ENCODE peak calls at places on chromosomes 11 and 22, in eight cellular contexts. One of them, this sample, is unnamed.

GRCh38 chr11:124961972-124962609 is 8.1 kb downstream of the CCDC15 start:
- DNase-seq in H7: peak
- DNase-seq in stimulated activated naive CD8-positive, alpha-beta T cell treated with anti-CD3 and anti-CD28 coated beads, Interleukin-15, Interleukin-2, amounts not matched to agents 100 U/mL and 50 U/mL, for 24 hours: no peak
- DNase-seq in T-helper 2 cell: peak
- DNase-seq in neural crest cell: no peak
- DNase-seq in A549: peak
- DNase-seq in stimulated activated CD4-positive, alpha-beta T cell treated with anti-CD3 and anti-CD28 coated beads, Interleukin-1b, Interleukin-23, amount 100 ng/mL, for 24 hours: no peak
- DNase-seq in activated CD4-positive, CD25-positive, alpha-beta regulatory T cell treated with anti-CD3 and anti-CD28 coated beads, Interleukin-2, amount 50 U/mL, for 16 hours: no peak
- DNase-seq in this sample: no peak

GRCh38 chr22:36160499-36160942 is at the start of gene APOL3:
- DNase-seq in H7: no peak
- DNase-seq in stimulated activated naive CD8-positive, alpha-beta T cell treated with anti-CD3 and anti-CD28 coated beads, Interleukin-15, Interleukin-2, amounts not matched to agents 100 U/mL and 50 U/mL, for 24 hours: peak
- DNase-seq in T-helper 2 cell: peak
- DNase-seq in neural crest cell: no peak
- DNase-seq in A549: no peak
- DNase-seq in stimulated activated CD4-positive, alpha-beta T cell treated with anti-CD3 and anti-CD28 coated beads, Interleukin-1b, Interleukin-23, amount 100 ng/mL, for 24 hours: peak
- DNase-seq in activated CD4-positive, CD25-positive, alpha-beta regulatory T cell treated with anti-CD3 and anti-CD28 coated beads, Interleukin-2, amount 50 U/mL, for 16 hours: no peak
- DNase-seq in this sample: peak

GRCh38 chr22:46794491-46794890 is 32.0 kb downstream of the TBC1D22A start:
- DNase-seq in H7: no peak
- DNase-seq in stimulated activated naive CD8-positive, alpha-beta T cell treated with anti-CD3 and anti-CD28 coated beads, Interleukin-15, Interleukin-2, amounts not matched to agents 100 U/mL and 50 U/mL, for 24 hours: no peak
- DNase-seq in T-helper 2 cell: no peak
- DNase-seq in neural crest cell: no peak
- DNase-seq in A549: no peak
- DNase-seq in stimulated activated CD4-positive, alpha-beta T cell treated with anti-CD3 and anti-CD28 coated beads, Interleukin-1b, Interleukin-23, amount 100 ng/mL, for 24 hours: no peak
- DNase-seq in activated CD4-positive, CD25-positive, alpha-beta regulatory T cell treated with anti-CD3 and anti-CD28 coated beads, Interleukin-2, amount 50 U/mL, for 16 hours: no peak
- DNase-seq in this sample: no peak

GRCh38 chr22:32720924-32721323 is 80.6 kb upstream of the TIMP3 start:
- DNase-seq in H7: no peak
- DNase-seq in stimulated activated naive CD8-positive, alpha-beta T cell treated with anti-CD3 and anti-CD28 coated beads, Interleukin-15, Interleukin-2, amounts not matched to agents 100 U/mL and 50 U/mL, for 24 hours: no peak
- DNase-seq in T-helper 2 cell: no peak
- DNase-seq in neural crest cell: no peak
- DNase-seq in A549: no peak
- DNase-seq in stimulated activated CD4-positive, alpha-beta T cell treated with anti-CD3 and anti-CD28 coated beads, Interleukin-1b, Interleukin-23, amount 100 ng/mL, for 24 hours: no peak
- DNase-seq in activated CD4-positive, CD25-positive, alpha-beta regulatory T cell treated with anti-CD3 and anti-CD28 coated beads, Interleukin-2, amount 50 U/mL, for 16 hours: no peak
- DNase-seq in this sample: no peak

GRCh38 chr11:61959678-61960077 is 7.8 kb downstream of the FTH1 start:
- DNase-seq in H7: peak
- DNase-seq in stimulated activated naive CD8-positive, alpha-beta T cell treated with anti-CD3 and anti-CD28 coated beads, Interleukin-15, Interleukin-2, amounts not matched to agents 100 U/mL and 50 U/mL, for 24 hours: no peak
- DNase-seq in T-helper 2 cell: no peak
- DNase-seq in neural crest cell: no peak
- DNase-seq in A549: no peak
- DNase-seq in stimulated activated CD4-positive, alpha-beta T cell treated with anti-CD3 and anti-CD28 coated beads, Interleukin-1b, Interleukin-23, amount 100 ng/mL, for 24 hours: no peak
- DNase-seq in activated CD4-positive, CD25-positive, alpha-beta regulatory T cell treated with anti-CD3 and anti-CD28 coated beads, Interleukin-2, amount 50 U/mL, for 16 hours: no peak
- DNase-seq in this sample: no peak

GRCh38 chr11:10803676-10804075 is 5.0 kb downstream of the EIF4G2 start:
- DNase-seq in H7: no peak
- DNase-seq in stimulated activated naive CD8-positive, alpha-beta T cell treated with anti-CD3 and anti-CD28 coated beads, Interleukin-15, Interleukin-2, amounts not matched to agents 100 U/mL and 50 U/mL, for 24 hours: no peak
- DNase-seq in T-helper 2 cell: no peak
- DNase-seq in neural crest cell: no peak
- DNase-seq in A549: no peak
- DNase-seq in stimulated activated CD4-positive, alpha-beta T cell treated with anti-CD3 and anti-CD28 coated beads, Interleukin-1b, Interleukin-23, amount 100 ng/mL, for 24 hours: no peak
- DNase-seq in activated CD4-positive, CD25-positive, alpha-beta regulatory T cell treated with anti-CD3 and anti-CD28 coated beads, Interleukin-2, amount 50 U/mL, for 16 hours: no peak
- DNase-seq in this sample: no peak

GRCh38 chr22:46946383-46946965 is 184.0 kb downstream of the TBC1D22A start:
- DNase-seq in H7: no peak
- DNase-seq in stimulated activated naive CD8-positive, alpha-beta T cell treated with anti-CD3 and anti-CD28 coated beads, Interleukin-15, Interleukin-2, amounts not matched to agents 100 U/mL and 50 U/mL, for 24 hours: no peak
- DNase-seq in T-helper 2 cell: no peak
- DNase-seq in neural crest cell: no peak
- DNase-seq in A549: no peak
- DNase-seq in stimulated activated CD4-positive, alpha-beta T cell treated with anti-CD3 and anti-CD28 coated beads, Interleukin-1b, Interleukin-23, amount 100 ng/mL, for 24 hours: no peak
- DNase-seq in activated CD4-positive, CD25-positive, alpha-beta regulatory T cell treated with anti-CD3 and anti-CD28 coated beads, Interleukin-2, amount 50 U/mL, for 16 hours: no peak
- DNase-seq in this sample: no peak

GRCh38 chr11:12599408-12600143 is 74.6 kb upstream of the TEAD1 start:
- DNase-seq in H7: peak
- DNase-seq in stimulated activated naive CD8-positive, alpha-beta T cell treated with anti-CD3 and anti-CD28 coated beads, Interleukin-15, Interleukin-2, amounts not matched to agents 100 U/mL and 50 U/mL, for 24 hours: peak
- DNase-seq in T-helper 2 cell: no peak
- DNase-seq in neural crest cell: peak
- DNase-seq in A549: peak
- DNase-seq in stimulated activated CD4-positive, alpha-beta T cell treated with anti-CD3 and anti-CD28 coated beads, Interleukin-1b, Interleukin-23, amount 100 ng/mL, for 24 hours: peak
- DNase-seq in activated CD4-positive, CD25-positive, alpha-beta regulatory T cell treated with anti-CD3 and anti-CD28 coated beads, Interleukin-2, amount 50 U/mL, for 16 hours: peak
- DNase-seq in this sample: no peak

GRCh38 chr11:14544611-14545010 is 24.4 kb upstream of the PSMA1 start:
- DNase-seq in H7: no peak
- DNase-seq in stimulated activated naive CD8-positive, alpha-beta T cell treated with anti-CD3 and anti-CD28 coated beads, Interleukin-15, Interleukin-2, amounts not matched to agents 100 U/mL and 50 U/mL, for 24 hours: no peak
- DNase-seq in T-helper 2 cell: no peak
- DNase-seq in neural crest cell: no peak
- DNase-seq in A549: no peak
- DNase-seq in stimulated activated CD4-positive, alpha-beta T cell treated with anti-CD3 and anti-CD28 coated beads, Interleukin-1b, Interleukin-23, amount 100 ng/mL, for 24 hours: no peak
- DNase-seq in activated CD4-positive, CD25-positive, alpha-beta regulatory T cell treated with anti-CD3 and anti-CD28 coated beads, Interleukin-2, amount 50 U/mL, for 16 hours: no peak
- DNase-seq in this sample: no peak

GRCh38 chr11:20127671-20128527 is 32.4 kb downstream of the DBX1 start:
- DNase-seq in H7: peak
- DNase-seq in stimulated activated naive CD8-positive, alpha-beta T cell treated with anti-CD3 and anti-CD28 coated beads, Interleukin-15, Interleukin-2, amounts not matched to agents 100 U/mL and 50 U/mL, for 24 hours: peak
- DNase-seq in T-helper 2 cell: peak
- DNase-seq in neural crest cell: peak
- DNase-seq in A549: peak
- DNase-seq in stimulated activated CD4-positive, alpha-beta T cell treated with anti-CD3 and anti-CD28 coated beads, Interleukin-1b, Interleukin-23, amount 100 ng/mL, for 24 hours: peak
- DNase-seq in activated CD4-positive, CD25-positive, alpha-beta regulatory T cell treated with anti-CD3 and anti-CD28 coated beads, Interleukin-2, amount 50 U/mL, for 16 hours: peak
- DNase-seq in this sample: peak

GRCh38 chr11:78993800-78994430 is 419.3 kb upstream of the NARS2 start:
- DNase-seq in H7: no peak
- DNase-seq in stimulated activated naive CD8-positive, alpha-beta T cell treated with anti-CD3 and anti-CD28 coated beads, Interleukin-15, Interleukin-2, amounts not matched to agents 100 U/mL and 50 U/mL, for 24 hours: no peak
- DNase-seq in T-helper 2 cell: no peak
- DNase-seq in neural crest cell: no peak
- DNase-seq in A549: no peak
- DNase-seq in stimulated activated CD4-positive, alpha-beta T cell treated with anti-CD3 and anti-CD28 coated beads, Interleukin-1b, Interleukin-23, amount 100 ng/mL, for 24 hours: no peak
- DNase-seq in activated CD4-positive, CD25-positive, alpha-beta regulatory T cell treated with anti-CD3 and anti-CD28 coated beads, Interleukin-2, amount 50 U/mL, for 16 hours: no peak
- DNase-seq in this sample: no peak

GRCh38 chr11:65415499-65416340 is 6.9 kb upstream of the NEAT1 start:
- DNase-seq in H7: peak
- DNase-seq in stimulated activated naive CD8-positive, alpha-beta T cell treated with anti-CD3 and anti-CD28 coated beads, Interleukin-15, Interleukin-2, amounts not matched to agents 100 U/mL and 50 U/mL, for 24 hours: no peak
- DNase-seq in T-helper 2 cell: no peak
- DNase-seq in neural crest cell: no peak
- DNase-seq in A549: no peak
- DNase-seq in stimulated activated CD4-positive, alpha-beta T cell treated with anti-CD3 and anti-CD28 coated beads, Interleukin-1b, Interleukin-23, amount 100 ng/mL, for 24 hours: no peak
- DNase-seq in activated CD4-positive, CD25-positive, alpha-beta regulatory T cell treated with anti-CD3 and anti-CD28 coated beads, Interleukin-2, amount 50 U/mL, for 16 hours: no peak
- DNase-seq in this sample: no peak

GRCh38 chr11:70108250-70108649 is 30.1 kb downstream of the ANO1 start:
- DNase-seq in H7: no peak
- DNase-seq in stimulated activated naive CD8-positive, alpha-beta T cell treated with anti-CD3 and anti-CD28 coated beads, Interleukin-15, Interleukin-2, amounts not matched to agents 100 U/mL and 50 U/mL, for 24 hours: no peak
- DNase-seq in T-helper 2 cell: no peak
- DNase-seq in neural crest cell: no peak
- DNase-seq in A549: no peak
- DNase-seq in stimulated activated CD4-positive, alpha-beta T cell treated with anti-CD3 and anti-CD28 coated beads, Interleukin-1b, Interleukin-23, amount 100 ng/mL, for 24 hours: no peak
- DNase-seq in activated CD4-positive, CD25-positive, alpha-beta regulatory T cell treated with anti-CD3 and anti-CD28 coated beads, Interleukin-2, amount 50 U/mL, for 16 hours: no peak
- DNase-seq in this sample: no peak

GRCh38 chr22:38740754-38741153 is 15.0 kb downstream of the SUN2 start:
- DNase-seq in H7: peak
- DNase-seq in stimulated activated naive CD8-positive, alpha-beta T cell treated with anti-CD3 and anti-CD28 coated beads, Interleukin-15, Interleukin-2, amounts not matched to agents 100 U/mL and 50 U/mL, for 24 hours: no peak
- DNase-seq in T-helper 2 cell: no peak
- DNase-seq in neural crest cell: no peak
- DNase-seq in A549: no peak
- DNase-seq in stimulated activated CD4-positive, alpha-beta T cell treated with anti-CD3 and anti-CD28 coated beads, Interleukin-1b, Interleukin-23, amount 100 ng/mL, for 24 hours: no peak
- DNase-seq in activated CD4-positive, CD25-positive, alpha-beta regulatory T cell treated with anti-CD3 and anti-CD28 coated beads, Interleukin-2, amount 50 U/mL, for 16 hours: no peak
- DNase-seq in this sample: no peak

GRCh38 chr11:10414659-10415058 is 40.4 kb upstream of the AMPD3 start:
- DNase-seq in H7: no peak
- DNase-seq in stimulated activated naive CD8-positive, alpha-beta T cell treated with anti-CD3 and anti-CD28 coated beads, Interleukin-15, Interleukin-2, amounts not matched to agents 100 U/mL and 50 U/mL, for 24 hours: no peak
- DNase-seq in T-helper 2 cell: peak
- DNase-seq in neural crest cell: no peak
- DNase-seq in A549: no peak
- DNase-seq in stimulated activated CD4-positive, alpha-beta T cell treated with anti-CD3 and anti-CD28 coated beads, Interleukin-1b, Interleukin-23, amount 100 ng/mL, for 24 hours: no peak
- DNase-seq in activated CD4-positive, CD25-positive, alpha-beta regulatory T cell treated with anti-CD3 and anti-CD28 coated beads, Interleukin-2, amount 50 U/mL, for 16 hours: no peak
- DNase-seq in this sample: no peak

GRCh38 chr11:34731596-34731995 is 110.7 kb downstream of the EHF start:
- DNase-seq in H7: no peak
- DNase-seq in stimulated activated naive CD8-positive, alpha-beta T cell treated with anti-CD3 and anti-CD28 coated beads, Interleukin-15, Interleukin-2, amounts not matched to agents 100 U/mL and 50 U/mL, for 24 hours: no peak
- DNase-seq in T-helper 2 cell: no peak
- DNase-seq in neural crest cell: no peak
- DNase-seq in A549: no peak
- DNase-seq in stimulated activated CD4-positive, alpha-beta T cell treated with anti-CD3 and anti-CD28 coated beads, Interleukin-1b, Interleukin-23, amount 100 ng/mL, for 24 hours: no peak
- DNase-seq in activated CD4-positive, CD25-positive, alpha-beta regulatory T cell treated with anti-CD3 and anti-CD28 coated beads, Interleukin-2, amount 50 U/mL, for 16 hours: no peak
- DNase-seq in this sample: no peak

GRCh38 chr11:45659031-45659817 is 6.2 kb downstream of the CHST1 start:
- DNase-seq in H7: no peak
- DNase-seq in stimulated activated naive CD8-positive, alpha-beta T cell treated with anti-CD3 and anti-CD28 coated beads, Interleukin-15, Interleukin-2, amounts not matched to agents 100 U/mL and 50 U/mL, for 24 hours: no peak
- DNase-seq in T-helper 2 cell: no peak
- DNase-seq in neural crest cell: no peak
- DNase-seq in A549: no peak
- DNase-seq in stimulated activated CD4-positive, alpha-beta T cell treated with anti-CD3 and anti-CD28 coated beads, Interleukin-1b, Interleukin-23, amount 100 ng/mL, for 24 hours: no peak
- DNase-seq in activated CD4-positive, CD25-positive, alpha-beta regulatory T cell treated with anti-CD3 and anti-CD28 coated beads, Interleukin-2, amount 50 U/mL, for 16 hours: no peak
- DNase-seq in this sample: no peak

GRCh38 chr11:108961095-108961494 is 296.2 kb downstream of the DDX10 start:
- DNase-seq in H7: no peak
- DNase-seq in stimulated activated naive CD8-positive, alpha-beta T cell treated with anti-CD3 and anti-CD28 coated beads, Interleukin-15, Interleukin-2, amounts not matched to agents 100 U/mL and 50 U/mL, for 24 hours: no peak
- DNase-seq in T-helper 2 cell: no peak
- DNase-seq in neural crest cell: no peak
- DNase-seq in A549: no peak
- DNase-seq in stimulated activated CD4-positive, alpha-beta T cell treated with anti-CD3 and anti-CD28 coated beads, Interleukin-1b, Interleukin-23, amount 100 ng/mL, for 24 hours: no peak
- DNase-seq in activated CD4-positive, CD25-positive, alpha-beta regulatory T cell treated with anti-CD3 and anti-CD28 coated beads, Interleukin-2, amount 50 U/mL, for 16 hours: no peak
- DNase-seq in this sample: no peak

GRCh38 chr11:102401905-102402304 is 50.7 kb downstream of the TMEM123 start:
- DNase-seq in H7: no peak
- DNase-seq in stimulated activated naive CD8-positive, alpha-beta T cell treated with anti-CD3 and anti-CD28 coated beads, Interleukin-15, Interleukin-2, amounts not matched to agents 100 U/mL and 50 U/mL, for 24 hours: no peak
- DNase-seq in T-helper 2 cell: no peak
- DNase-seq in neural crest cell: no peak
- DNase-seq in A549: no peak
- DNase-seq in stimulated activated CD4-positive, alpha-beta T cell treated with anti-CD3 and anti-CD28 coated beads, Interleukin-1b, Interleukin-23, amount 100 ng/mL, for 24 hours: no peak
- DNase-seq in activated CD4-positive, CD25-positive, alpha-beta regulatory T cell treated with anti-CD3 and anti-CD28 coated beads, Interleukin-2, amount 50 U/mL, for 16 hours: no peak
- DNase-seq in this sample: no peak

GRCh38 chr11:63620928-63621539 is 6.8 kb upstream of the PLAAT3 start:
- DNase-seq in H7: no peak
- DNase-seq in stimulated activated naive CD8-positive, alpha-beta T cell treated with anti-CD3 and anti-CD28 coated beads, Interleukin-15, Interleukin-2, amounts not matched to agents 100 U/mL and 50 U/mL, for 24 hours: no peak
- DNase-seq in T-helper 2 cell: no peak
- DNase-seq in neural crest cell: no peak
- DNase-seq in A549: no peak
- DNase-seq in stimulated activated CD4-positive, alpha-beta T cell treated with anti-CD3 and anti-CD28 coated beads, Interleukin-1b, Interleukin-23, amount 100 ng/mL, for 24 hours: no peak
- DNase-seq in activated CD4-positive, CD25-positive, alpha-beta regulatory T cell treated with anti-CD3 and anti-CD28 coated beads, Interleukin-2, amount 50 U/mL, for 16 hours: no peak
- DNase-seq in this sample: no peak

GRCh38 chr11:69718147-69718546 is 14.3 kb upstream of the FGF19 start:
- DNase-seq in H7: peak
- DNase-seq in stimulated activated naive CD8-positive, alpha-beta T cell treated with anti-CD3 and anti-CD28 coated beads, Interleukin-15, Interleukin-2, amounts not matched to agents 100 U/mL and 50 U/mL, for 24 hours: peak
- DNase-seq in T-helper 2 cell: no peak
- DNase-seq in neural crest cell: peak
- DNase-seq in A549: peak
- DNase-seq in stimulated activated CD4-positive, alpha-beta T cell treated with anti-CD3 and anti-CD28 coated beads, Interleukin-1b, Interleukin-23, amount 100 ng/mL, for 24 hours: no peak
- DNase-seq in activated CD4-positive, CD25-positive, alpha-beta regulatory T cell treated with anti-CD3 and anti-CD28 coated beads, Interleukin-2, amount 50 U/mL, for 16 hours: no peak
- DNase-seq in this sample: no peak

GRCh38 chr11:47541070-47541469 is 11.9 kb downstream of the CELF1 start:
- DNase-seq in H7: no peak
- DNase-seq in stimulated activated naive CD8-positive, alpha-beta T cell treated with anti-CD3 and anti-CD28 coated beads, Interleukin-15, Interleukin-2, amounts not matched to agents 100 U/mL and 50 U/mL, for 24 hours: no peak
- DNase-seq in T-helper 2 cell: no peak
- DNase-seq in neural crest cell: no peak
- DNase-seq in A549: no peak
- DNase-seq in stimulated activated CD4-positive, alpha-beta T cell treated with anti-CD3 and anti-CD28 coated beads, Interleukin-1b, Interleukin-23, amount 100 ng/mL, for 24 hours: no peak
- DNase-seq in activated CD4-positive, CD25-positive, alpha-beta regulatory T cell treated with anti-CD3 and anti-CD28 coated beads, Interleukin-2, amount 50 U/mL, for 16 hours: no peak
- DNase-seq in this sample: no peak

GRCh38 chr11:119701591-119702260 is 27.3 kb downstream of the NECTIN1 start:
- DNase-seq in H7: no peak
- DNase-seq in stimulated activated naive CD8-positive, alpha-beta T cell treated with anti-CD3 and anti-CD28 coated beads, Interleukin-15, Interleukin-2, amounts not matched to agents 100 U/mL and 50 U/mL, for 24 hours: no peak
- DNase-seq in T-helper 2 cell: no peak
- DNase-seq in neural crest cell: no peak
- DNase-seq in A549: no peak
- DNase-seq in stimulated activated CD4-positive, alpha-beta T cell treated with anti-CD3 and anti-CD28 coated beads, Interleukin-1b, Interleukin-23, amount 100 ng/mL, for 24 hours: no peak
- DNase-seq in activated CD4-positive, CD25-positive, alpha-beta regulatory T cell treated with anti-CD3 and anti-CD28 coated beads, Interleukin-2, amount 50 U/mL, for 16 hours: no peak
- DNase-seq in this sample: no peak

GRCh38 chr11:106426696-106427095 is 349.2 kb downstream of the AASDHPPT start:
- DNase-seq in H7: no peak
- DNase-seq in stimulated activated naive CD8-positive, alpha-beta T cell treated with anti-CD3 and anti-CD28 coated beads, Interleukin-15, Interleukin-2, amounts not matched to agents 100 U/mL and 50 U/mL, for 24 hours: no peak
- DNase-seq in T-helper 2 cell: no peak
- DNase-seq in neural crest cell: no peak
- DNase-seq in A549: no peak
- DNase-seq in stimulated activated CD4-positive, alpha-beta T cell treated with anti-CD3 and anti-CD28 coated beads, Interleukin-1b, Interleukin-23, amount 100 ng/mL, for 24 hours: no peak
- DNase-seq in activated CD4-positive, CD25-positive, alpha-beta regulatory T cell treated with anti-CD3 and anti-CD28 coated beads, Interleukin-2, amount 50 U/mL, for 16 hours: no peak
- DNase-seq in this sample: no peak

GRCh38 chr11:114440121-114440860 is 1.0 kb downstream of the REXO2 start:
- DNase-seq in H7: no peak
- DNase-seq in stimulated activated naive CD8-positive, alpha-beta T cell treated with anti-CD3 and anti-CD28 coated beads, Interleukin-15, Interleukin-2, amounts not matched to agents 100 U/mL and 50 U/mL, for 24 hours: no peak
- DNase-seq in T-helper 2 cell: no peak
- DNase-seq in neural crest cell: no peak
- DNase-seq in A549: no peak
- DNase-seq in stimulated activated CD4-positive, alpha-beta T cell treated with anti-CD3 and anti-CD28 coated beads, Interleukin-1b, Interleukin-23, amount 100 ng/mL, for 24 hours: no peak
- DNase-seq in activated CD4-positive, CD25-positive, alpha-beta regulatory T cell treated with anti-CD3 and anti-CD28 coated beads, Interleukin-2, amount 50 U/mL, for 16 hours: no peak
- DNase-seq in this sample: no peak

GRCh38 chr11:117950999-117951961 is 22.1 kb upstream of the TMPRSS13 start:
- DNase-seq in H7: no peak
- DNase-seq in stimulated activated naive CD8-positive, alpha-beta T cell treated with anti-CD3 and anti-CD28 coated beads, Interleukin-15, Interleukin-2, amounts not matched to agents 100 U/mL and 50 U/mL, for 24 hours: no peak
- DNase-seq in T-helper 2 cell: peak
- DNase-seq in neural crest cell: no peak
- DNase-seq in A549: no peak
- DNase-seq in stimulated activated CD4-positive, alpha-beta T cell treated with anti-CD3 and anti-CD28 coated beads, Interleukin-1b, Interleukin-23, amount 100 ng/mL, for 24 hours: no peak
- DNase-seq in activated CD4-positive, CD25-positive, alpha-beta regulatory T cell treated with anti-CD3 and anti-CD28 coated beads, Interleukin-2, amount 50 U/mL, for 16 hours: no peak
- DNase-seq in this sample: no peak

GRCh38 chr11:1486054-1486825 is at the start of gene MOB2:
- DNase-seq in H7: peak
- DNase-seq in stimulated activated naive CD8-positive, alpha-beta T cell treated with anti-CD3 and anti-CD28 coated beads, Interleukin-15, Interleukin-2, amounts not matched to agents 100 U/mL and 50 U/mL, for 24 hours: no peak
- DNase-seq in T-helper 2 cell: peak
- DNase-seq in neural crest cell: no peak
- DNase-seq in A549: no peak
- DNase-seq in stimulated activated CD4-positive, alpha-beta T cell treated with anti-CD3 and anti-CD28 coated beads, Interleukin-1b, Interleukin-23, amount 100 ng/mL, for 24 hours: no peak
- DNase-seq in activated CD4-positive, CD25-positive, alpha-beta regulatory T cell treated with anti-CD3 and anti-CD28 coated beads, Interleukin-2, amount 50 U/mL, for 16 hours: no peak
- DNase-seq in this sample: no peak

GRCh38 chr22:31274017-31274416 is 18.3 kb downstream of the PIK3IP1 start:
- DNase-seq in H7: no peak
- DNase-seq in stimulated activated naive CD8-positive, alpha-beta T cell treated with anti-CD3 and anti-CD28 coated beads, Interleukin-15, Interleukin-2, amounts not matched to agents 100 U/mL and 50 U/mL, for 24 hours: no peak
- DNase-seq in T-helper 2 cell: no peak
- DNase-seq in neural crest cell: no peak
- DNase-seq in A549: no peak
- DNase-seq in stimulated activated CD4-positive, alpha-beta T cell treated with anti-CD3 and anti-CD28 coated beads, Interleukin-1b, Interleukin-23, amount 100 ng/mL, for 24 hours: no peak
- DNase-seq in activated CD4-positive, CD25-positive, alpha-beta regulatory T cell treated with anti-CD3 and anti-CD28 coated beads, Interleukin-2, amount 50 U/mL, for 16 hours: no peak
- DNase-seq in this sample: no peak

GRCh38 chr22:44108076-44108475 is 72.6 kb upstream of the PARVG start:
- DNase-seq in H7: no peak
- DNase-seq in stimulated activated naive CD8-positive, alpha-beta T cell treated with anti-CD3 and anti-CD28 coated beads, Interleukin-15, Interleukin-2, amounts not matched to agents 100 U/mL and 50 U/mL, for 24 hours: no peak
- DNase-seq in T-helper 2 cell: no peak
- DNase-seq in neural crest cell: no peak
- DNase-seq in A549: no peak
- DNase-seq in stimulated activated CD4-positive, alpha-beta T cell treated with anti-CD3 and anti-CD28 coated beads, Interleukin-1b, Interleukin-23, amount 100 ng/mL, for 24 hours: no peak
- DNase-seq in activated CD4-positive, CD25-positive, alpha-beta regulatory T cell treated with anti-CD3 and anti-CD28 coated beads, Interleukin-2, amount 50 U/mL, for 16 hours: no peak
- DNase-seq in this sample: no peak

GRCh38 chr11:78030429-78031325 is 7.6 kb upstream of the KCTD14 start:
- DNase-seq in H7: no peak
- DNase-seq in stimulated activated naive CD8-positive, alpha-beta T cell treated with anti-CD3 and anti-CD28 coated beads, Interleukin-15, Interleukin-2, amounts not matched to agents 100 U/mL and 50 U/mL, for 24 hours: no peak
- DNase-seq in T-helper 2 cell: no peak
- DNase-seq in neural crest cell: no peak
- DNase-seq in A549: peak
- DNase-seq in stimulated activated CD4-positive, alpha-beta T cell treated with anti-CD3 and anti-CD28 coated beads, Interleukin-1b, Interleukin-23, amount 100 ng/mL, for 24 hours: no peak
- DNase-seq in activated CD4-positive, CD25-positive, alpha-beta regulatory T cell treated with anti-CD3 and anti-CD28 coated beads, Interleukin-2, amount 50 U/mL, for 16 hours: no peak
- DNase-seq in this sample: no peak